ENCODE peak calls at places on chromosomes 2 and 18, in six cellular contexts. Z is heart right ventricle, N is K562, E is thyroid gland, U is body of pancreas, P is left lung. A is an unnamed sample. For H3K27me3, the result is how much of the 10 kb centered on the place peaks cover.

GRCh38 chr18:23864620-23865019 is 149.9 kb upstream of the TTC39C start:
- DNase-seq in Z (no peak), N (no peak), E (peak), U (no peak), P (no peak), A (no peak)

GRCh38 chr2:31429759-31430438 is 15.4 kb upstream of the XDH start:
- DNase-seq in Z (no peak), N (no peak), E (no peak), U (no peak), P (no peak), A (no peak)

GRCh38 chr2:126809357-126809756 is 89.3 kb upstream of the TEX51 start:
- DNase-seq in Z (no peak), N (no peak), E (no peak), U (no peak), P (no peak), A (no peak)

GRCh38 chr2:25339791-25340339 is 1.9 kb downstream of the DNMT3A start:
- DNase-seq in Z (peak), N (no peak), E (peak), U (peak), P (peak), A (peak)

GRCh38 chr2:178069551-178069950 is 3.0 kb downstream of the PDE11A start:
- DNase-seq in Z (no peak), N (peak), E (no peak), U (no peak), P (no peak), A (no peak)

GRCh38 chr2:223970343-223971128 is 13.3 kb downstream of the MRPL44 start:
- DNase-seq in Z (peak), N (peak), E (peak), U (peak), P (no peak), A (no peak)

GRCh38 chr2:217951521-217952247 is 51.1 kb downstream of the TNS1 start:
- DNase-seq in Z (no peak), N (no peak), E (peak), U (peak), P (peak), A (no peak)

GRCh38 chr2:31253344-31254155 is 19.6 kb downstream of the EHD3 start:
- DNase-seq in Z (no peak), N (peak), E (no peak), U (no peak), P (no peak), A (peak)

GRCh38 chr2:205188516-205189138 is 493.7 kb upstream of the NRP2 start:
- DNase-seq in Z (peak), N (no peak), E (peak), U (peak), P (no peak), A (peak)

GRCh38 chr2:36734304-36734703 is 37.8 kb downstream of the VIT start:
- DNase-seq in Z (no peak), N (peak), E (no peak), U (no peak), P (no peak), A (no peak)

GRCh38 chr18:9421096-9421495 is 54.2 kb upstream of the RALBP1 start:
- DNase-seq in Z (no peak), N (no peak), E (no peak), U (no peak), P (no peak), A (no peak)

GRCh38 chr2:156399224-156399949 is 36.8 kb upstream of the GPD2 start:
- DNase-seq in Z (no peak), N (no peak), E (peak), U (no peak), P (no peak), A (no peak)

GRCh38 chr2:236871500-236872001 is 214.1 kb upstream of the COPS8 start:
- DNase-seq in Z (peak), N (no peak), E (peak), U (no peak), P (no peak), A (peak)

GRCh38 chr2:29281086-29281485 is 165.9 kb downstream of the CLIP4 start:
- DNase-seq in Z (no peak), N (no peak), E (no peak), U (no peak), P (no peak), A (no peak)

GRCh38 chr2:118387509-118387908 is 299.2 kb downstream of the INSIG2 start:
- DNase-seq in Z (no peak), N (no peak), E (no peak), U (no peak), P (no peak), A (no peak)

GRCh38 chr2:144596074-144596871 is 76.4 kb upstream of the ZEB2 start:
- DNase-seq in Z (no peak), N (peak), E (no peak), U (no peak), P (no peak), A (no peak)

GRCh38 chr2:7984693-7985353 is 697.0 kb upstream of the ID2 start:
- DNase-seq in Z (no peak), N (no peak), E (no peak), U (no peak), P (no peak), A (no peak)

GRCh38 chr2:221426929-221427328 is 145.2 kb downstream of the EPHA4 start:
- DNase-seq in Z (no peak), N (no peak), E (peak), U (no peak), P (no peak), A (no peak)

GRCh38 chr2:209870067-209870466 is 98.4 kb downstream of the UNC80 start:
- DNase-seq in Z (no peak), N (no peak), E (no peak), U (no peak), P (no peak), A (no peak)

GRCh38 chr2:71630110-71630967 is 177.0 kb downstream of the DYSF start:
- DNase-seq in Z (no peak), N (no peak), E (no peak), U (no peak), P (no peak), A (no peak)

GRCh38 chr2:219213486-219214071 is 5.2 kb downstream of the ABCB6 start:
- DNase-seq in Z (no peak), N (no peak), E (no peak), U (no peak), P (no peak), A (no peak)

GRCh38 chr2:98148968-98149697 is 62.2 kb downstream of the VWA3B start:
- DNase-seq in Z (peak), N (peak), E (no peak), U (peak), P (no peak), A (no peak)

GRCh38 chr2:237662671-237663093 is 35.3 kb downstream of the LRRFIP1 start:
- DNase-seq in Z (peak), N (peak), E (peak), U (peak), P (peak), A (peak)

GRCh38 chr2:221205103-221205502 is 367.0 kb downstream of the EPHA4 start:
- DNase-seq in Z (no peak), N (no peak), E (no peak), U (no peak), P (no peak), A (no peak)

GRCh38 chr2:216775043-216775453 is 79.7 kb upstream of the IGFBP5 start:
- DNase-seq in Z (peak), N (peak), E (peak), U (peak), P (no peak), A (peak)

GRCh38 chr2:40488927-40489677 is 37.2 kb upstream of the SLC8A1 start:
- DNase-seq in Z (no peak), N (no peak), E (no peak), U (no peak), P (no peak), A (no peak)

GRCh38 chr2:168120730-168121129 is 126.7 kb downstream of the STK39 start:
- DNase-seq in Z (no peak), N (peak), E (no peak), U (no peak), P (no peak), A (no peak)

GRCh38 chr2:140508756-140509155 is 1622.1 kb downstream of the LRP1B start:
- DNase-seq in Z (no peak), N (no peak), E (no peak), U (no peak), P (no peak), A (no peak)

GRCh38 chr2:48209214-48209885 is 303.1 kb upstream of the FBXO11 start:
- DNase-seq in Z (no peak), N (no peak), E (no peak), U (no peak), P (no peak), A (no peak)

GRCh38 chr2:120223034-120223912 is at the start of gene TMEM185B:
- DNase-seq in Z (peak), N (peak), E (peak), U (peak), P (peak), A (peak)

GRCh38 chr2:21294446-21294845 is 170.7 kb downstream of the TDRD15 start:
- DNase-seq in Z (no peak), N (no peak), E (no peak), U (no peak), P (no peak), A (no peak)

GRCh38 chr2:30872797-30873196 is 65.6 kb upstream of the CAPN13 start:
- DNase-seq in Z (no peak), N (no peak), E (no peak), U (no peak), P (no peak), A (no peak)

GRCh38 chr2:223971-224760 is 39.7 kb downstream of the SH3YL1 start:
- DNase-seq in Z (no peak), N (peak), E (no peak), U (no peak), P (no peak), A (no peak)

GRCh38 chr2:144406111-144406788 is 113.7 kb downstream of the ZEB2 start:
- DNase-seq in Z (no peak), N (no peak), E (no peak), U (no peak), P (no peak), A (no peak)

GRCh38 chr2:54767921-54768320 is 44.5 kb downstream of the EML6 start:
- DNase-seq in Z (no peak), N (no peak), E (no peak), U (no peak), P (no peak), A (no peak)

GRCh38 chr2:15031745-15032240 is 399.3 kb downstream of the LRATD1 start:
- DNase-seq in Z (no peak), N (no peak), E (no peak), U (no peak), P (no peak), A (no peak)

GRCh38 chr18:36167692-36168218 is 19.5 kb upstream of the MOCOS start:
- DNase-seq in Z (no peak), N (no peak), E (no peak), U (no peak), P (no peak), A (no peak)

GRCh38 chr2:36455011-36455410 is 99.4 kb downstream of the CRIM1 start:
- DNase-seq in Z (no peak), N (no peak), E (no peak), U (no peak), P (no peak), A (no peak)

DNA sequence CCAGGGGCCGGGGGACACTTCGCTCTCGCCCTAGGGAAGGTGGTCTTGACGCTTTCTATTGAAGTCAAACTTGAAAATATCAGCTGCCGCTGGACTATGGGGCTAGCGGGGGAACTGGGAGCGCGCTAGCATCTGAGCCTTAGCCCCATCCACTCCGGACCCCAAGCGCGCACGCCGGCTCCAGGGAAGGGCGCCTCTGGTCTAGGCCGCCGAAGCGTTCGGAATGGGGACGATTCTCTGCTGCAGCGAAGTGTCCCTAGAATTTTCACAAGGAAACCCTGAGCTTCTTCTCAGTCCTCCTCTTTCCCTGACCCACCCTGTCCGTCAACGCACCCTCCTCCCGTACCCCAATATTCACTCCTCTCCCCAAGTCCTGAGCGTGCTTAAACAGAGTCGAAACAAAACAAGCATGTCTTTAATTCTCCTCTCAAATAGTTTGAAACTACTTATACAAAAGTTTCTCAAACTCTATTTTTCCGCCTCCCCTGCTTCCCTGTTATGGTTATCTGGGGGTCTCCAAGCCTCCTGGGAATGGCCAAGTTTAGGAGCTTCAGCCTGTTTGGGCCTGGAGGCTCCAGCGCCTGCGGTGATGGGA is 5.0 kb downstream of the RAX start:
- DNase-seq in Z (no peak), N (no peak), E (no peak), U (no peak), P (no peak), A (no peak)
- H3K4me3 ChIP-seq in Z (no peak), N (no peak), E (no peak), U (no peak), P (no peak), A (no peak)

DNA sequence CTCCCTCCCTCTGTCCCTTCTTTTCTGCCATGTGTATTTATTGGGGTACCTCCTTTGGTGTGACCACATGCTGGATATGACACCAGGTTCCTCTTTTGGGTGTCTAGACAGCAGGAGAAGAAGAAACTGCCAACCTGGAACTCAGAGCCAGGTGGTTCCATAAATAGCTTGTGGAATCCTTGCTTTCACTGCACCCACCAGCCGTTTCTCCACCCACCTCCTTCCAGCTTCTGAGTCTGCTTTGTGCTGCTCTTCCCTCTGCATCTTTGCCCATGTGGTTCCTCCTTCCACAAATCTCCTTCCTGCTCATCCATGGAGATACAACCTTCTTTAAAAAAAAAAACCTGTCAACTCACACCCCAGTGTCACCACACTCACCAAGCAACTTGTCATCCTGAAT is 80.2 kb upstream of the SKOR2 start:
- DNase-seq in Z (no peak), N (no peak), E (no peak), U (no peak), P (no peak), A (no peak)
- H3K27me3 ChIP-seq in Z (under half), N (under half), E (under half), U (under half), P (under half), A (under half)

DNA sequence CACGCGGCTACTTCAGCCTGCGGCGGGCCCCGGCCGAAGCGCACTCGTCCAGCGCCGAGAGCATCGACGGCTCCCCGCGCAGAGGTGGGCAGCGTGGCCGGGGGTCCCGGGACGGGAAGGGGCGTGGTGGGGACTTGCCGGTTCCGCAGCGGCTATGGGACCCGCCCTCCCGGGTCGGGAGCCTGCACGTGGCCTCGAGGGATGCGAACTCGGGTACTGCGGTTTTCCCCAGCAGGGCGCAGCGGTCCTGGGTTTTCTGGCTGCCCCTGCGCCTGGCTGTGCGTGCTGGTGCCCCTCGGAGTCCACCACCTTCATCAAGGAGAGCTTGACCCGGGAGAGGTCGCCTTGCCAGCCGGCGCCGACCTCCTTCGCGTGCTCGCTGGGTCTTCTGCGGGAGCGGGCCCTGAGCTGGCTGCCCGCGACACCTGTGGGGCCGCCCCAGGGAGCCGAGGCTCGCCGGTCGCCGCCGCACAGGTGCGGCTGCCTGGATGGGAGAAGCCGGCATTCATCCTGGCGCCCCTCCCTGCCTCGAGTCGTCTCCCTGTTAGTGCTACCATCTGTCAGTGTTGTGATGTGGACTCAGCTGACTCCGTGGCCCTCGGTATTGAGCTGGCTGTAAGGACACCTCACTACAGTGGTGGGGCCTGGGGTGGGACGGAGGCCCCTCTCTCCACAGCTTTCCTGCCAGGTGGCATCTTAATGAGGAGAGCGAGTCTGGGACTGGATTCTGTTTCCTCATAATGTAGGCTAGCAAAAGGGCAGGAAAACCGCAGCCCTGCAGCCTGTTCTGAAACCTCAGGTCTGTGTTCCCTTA is 177.3 kb downstream of the AGAP1 start:
- DNase-seq in Z (no peak), N (no peak), E (no peak), U (no peak), P (no peak), A (no peak)
- H3K4me3 ChIP-seq in Z (peak), N (no peak), E (no peak), U (no peak), P (peak), A (no peak)

GRCh38 chr2:133802366-133802765 is 234.1 kb upstream of the NCKAP5 start:
- DNase-seq in Z (no peak), N (no peak), E (no peak), U (no peak), P (no peak), A (no peak)

GRCh38 chr2:133806564-133806963 is 238.3 kb upstream of the NCKAP5 start:
- DNase-seq in Z (no peak), N (no peak), E (no peak), U (no peak), P (no peak), A (no peak)

DNA sequence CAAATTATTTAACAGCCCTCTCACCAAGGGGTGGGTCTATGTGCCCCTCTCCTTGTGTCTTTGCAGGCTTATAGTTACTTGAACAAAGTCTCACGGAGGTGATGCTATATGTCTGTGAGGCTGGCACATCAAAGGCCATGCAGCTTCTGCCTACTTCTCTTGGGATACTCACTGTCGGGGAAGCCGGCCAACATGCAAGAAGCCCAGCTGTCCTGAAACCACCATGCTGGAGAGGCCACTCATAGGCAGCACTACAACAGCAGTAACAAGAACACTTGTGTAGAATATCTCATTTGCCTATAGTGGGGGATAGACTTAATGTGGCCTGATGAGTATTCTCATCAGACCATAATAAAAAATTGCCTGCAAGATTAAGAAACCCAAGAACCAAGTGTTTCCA is 233.7 kb upstream of the NCKAP5 start:
- DNase-seq in Z (no peak), N (no peak), E (no peak), U (no peak), P (no peak), A (no peak)
- H3K27me3 ChIP-seq in Z (under half), N (under half), E (under half), U (under half), P (under half), A (under half)

A was measured in aorta.